ENCODE peak calls at places on chromosomes 13 and 19, in nine cellular contexts. V is stimulated activated CD4-positive, alpha-beta T cell treated with anti-CD3 and anti-CD28 coated beads, Interleukin-1b, Interleukin-23, amount 100 ng/mL, for 24 hours; B is lower leg skin; Y is HFF-Myc; E is epithelial cell of prostate; W is mammary epithelial cell; X is posterior cingulate gyrus; N is T-helper 2 cell; O is uterus. J is an unnamed sample.

GRCh38 chr19:31515931-31516330 is 166.7 kb upstream of the TSHZ3 start:
- DNase-seq in X (no peak), W (no peak), Y (no peak), B (peak; percentile 82), N (no peak), V (no peak), E (no peak), O (no peak), J (no peak)

GRCh38 chr19:30236006-30236405 is 136.2 kb upstream of the ZNF536 start:
- DNase-seq in N (no peak), O (no peak), E (no peak), V (no peak), W (no peak), Y (no peak), B (no peak), X (peak; percentile 61), J (no peak)

GRCh38 chr19:44707794-44708193 is 8.8 kb downstream of the CEACAM16 start:
- DNase-seq in E (no peak), V (no peak), X (no peak), N (no peak), W (no peak), B (no peak), O (no peak), Y (no peak), J (no peak)

GRCh38 chr13:106377341-106377740 is 158.1 kb downstream of the EFNB2 start:
- DNase-seq in N (no peak), Y (no peak), W (no peak), V (no peak), X (no peak), B (no peak), E (no peak), O (no peak), J (no peak)

GRCh38 chr19:38515906-38516305 is 82.4 kb downstream of the RYR1 start:
- DNase-seq in E (no peak), W (no peak), N (no peak), O (no peak), X (peak; percentile 19), V (no peak), Y (no peak), B (no peak), J (peak; percentile 66)

GRCh38 chr13:104004572-104004971 is 938.4 kb upstream of the SLC10A2 start:
- DNase-seq in W (peak; percentile 52), Y (no peak), X (no peak), B (no peak), V (no peak), O (no peak), E (no peak), N (no peak), J (no peak)

GRCh38 chr19:29939628-29940027 is 2.4 kb upstream of the URI1 start:
- DNase-seq in V (no peak), Y (no peak), X (no peak), B (no peak), N (no peak), O (no peak), E (no peak), W (no peak), J (no peak)

GRCh38 chr19:16654621-16655020 is 5.3 kb downstream of the SMIM7 start:
- DNase-seq in X (no peak), W (no peak), Y (no peak), E (no peak), O (no peak), N (no peak), B (no peak), V (no peak), J (no peak)

GRCh38 chr13:28093871-28094270 is 6.5 kb downstream of the FLT3 start:
- DNase-seq in X (no peak), V (no peak), Y (no peak), B (no peak), W (no peak), O (no peak), E (no peak), N (peak; percentile 2), J (no peak)

GRCh38 chr13:51912091-51912490 is 50.3 kb downstream of the CCDC70 start:
- DNase-seq in Y (no peak), B (peak; percentile 48), E (no peak), X (peak; percentile 64), V (no peak), W (no peak), N (no peak), O (no peak), J (no peak)

GRCh38 chr13:97439196-97439595 is 5.2 kb downstream of the RAP2A start:
- DNase-seq in X (no peak), B (no peak), O (no peak), W (no peak), E (no peak), Y (no peak), N (no peak), V (no peak), J (no peak)

GRCh38 chr13:23140492-23140891 is 40.3 kb upstream of the SGCG start:
- DNase-seq in W (no peak), N (no peak), Y (no peak), E (peak; percentile 44), X (no peak), O (no peak), B (no peak), V (no peak), J (no peak)

GRCh38 chr19:45920458-45920857 is 5.9 kb upstream of the NANOS2 start:
- DNase-seq in N (peak; percentile 35), E (no peak), B (no peak), O (no peak), W (no peak), X (no peak), Y (no peak), V (no peak), J (no peak)

GRCh38 chr13:40309881-40310280 is 356.6 kb downstream of the FOXO1 start:
- DNase-seq in O (no peak), X (no peak), E (no peak), N (no peak), V (no peak), B (no peak), Y (no peak), W (no peak), J (no peak)

GRCh38 chr19:19032420-19033175 is 719 bp downstream of the SUGP2 start:
- DNase-seq in W (peak; percentile 75), E (peak; percentile 46), B (peak; percentile 94), X (peak; percentile 78), V (peak; percentile 84), Y (peak; percentile 77), O (peak; percentile 78), N (peak; percentile 93), J (peak; percentile 96)

GRCh38 chr19:1105217-1105872 is 1.6 kb downstream of the GPX4 start:
- DNase-seq in V (no peak), N (no peak), O (no peak), X (no peak), B (no peak), E (no peak), Y (no peak), W (no peak), J (no peak)

GRCh38 chr13:30045916-30046704 is 195.7 kb upstream of the UBL3 start:
- DNase-seq in O (no peak), V (no peak), Y (peak; percentile 22), X (no peak), N (no peak), W (peak; percentile 64), B (no peak), E (no peak), J (no peak)

GRCh38 chr19:53432088-53432661 is 391 bp downstream of the ZNF761 start:
- DNase-seq in Y (no peak), X (peak; percentile 17), E (no peak), W (peak; percentile 33), N (peak; percentile 27), B (peak; percentile 87), V (peak; percentile 4), O (no peak), J (peak; percentile 69)

GRCh38 chr19:56660381-56661105 is 11.0 kb downstream of the ZNF835 start:
- DNase-seq in X (peak; percentile 36), E (no peak), Y (no peak), W (no peak), V (no peak), B (peak; percentile 72), O (no peak), N (no peak), J (peak; percentile 17)

GRCh38 chr13:90105881-90106496 is 1241.5 kb upstream of the MIR17HG start:
- DNase-seq in W (no peak), B (no peak), O (no peak), Y (no peak), X (no peak), V (no peak), E (no peak), N (peak; percentile 31), J (no peak)

GRCh38 chr19:17103177-17103576 is 27.6 kb downstream of the MYO9B start:
- DNase-seq in X (no peak), B (no peak), W (peak; percentile 26), O (no peak), N (no peak), Y (no peak), V (no peak), E (no peak), J (no peak)

GRCh38 chr13:99871249-99871898 is 100.2 kb downstream of the ZIC5 start:
- DNase-seq in W (no peak), O (no peak), X (no peak), E (no peak), V (no peak), B (no peak), Y (no peak), N (no peak), J (no peak)

GRCh38 chr13:82661126-82661525 is 1221.1 kb downstream of the SLITRK1 start:
- DNase-seq in N (no peak), O (no peak), X (no peak), B (no peak), W (no peak), V (no peak), Y (no peak), E (no peak), J (no peak)

GRCh38 chr19:2578391-2578826 is 102.5 kb downstream of the GADD45B start:
- DNase-seq in Y (no peak), B (no peak), W (peak; percentile 24), X (no peak), V (no peak), E (no peak), O (no peak), N (no peak), J (no peak)

GRCh38 chr13:20997301-20998061 is 63.9 kb downstream of the LATS2 start:
- DNase-seq in V (no peak), E (no peak), N (no peak), Y (peak; percentile 74), O (no peak), B (peak; percentile 80), W (peak; percentile 42), X (no peak), J (peak; percentile 34)

GRCh38 chr19:892243-892996 is 567 bp downstream of the MED16 start:
- DNase-seq in N (no peak), X (no peak), E (no peak), B (no peak), W (no peak), O (no peak), V (no peak), Y (no peak), J (no peak)

GRCh38 chr19:55441692-55442321 is 1.3 kb downstream of the SHISA7 start:
- DNase-seq in O (no peak), E (no peak), N (no peak), W (no peak), V (no peak), Y (no peak), X (no peak), B (no peak), J (no peak)

GRCh38 chr13:106753241-106753640 is 185.3 kb upstream of the ARGLU1 start:
- DNase-seq in E (no peak), W (no peak), N (no peak), B (no peak), Y (no peak), V (no peak), X (no peak), O (peak; percentile 40), J (no peak)

GRCh38 chr13:42064259-42064658 is 15.8 kb downstream of the DGKH start:
- DNase-seq in W (peak; percentile 86), E (no peak), X (no peak), V (no peak), B (no peak), O (no peak), Y (no peak), N (no peak), J (no peak)